ENCODE peak calls at places on chromosomes 16 and 17, in six cellular contexts. One of them, this sample, is unnamed. For H3K4me1 and H3K9me3, the result is how much of the 10 kb centered on the place peaks cover.

GRCh38 chr17:27914382-27914781 is 21.2 kb upstream of the LYRM9 start:
- DNase-seq in heart left ventricle: no peak
- DNase-seq in hepatocyte: no peak
- DNase-seq in tibial artery: no peak
- DNase-seq in neural progenitor cell: no peak
- DNase-seq in fibroblast of lung: no peak
- DNase-seq in this sample: peak

GRCh38 chr16:57258226-57258909 is 13.3 kb downstream of the ARL2BP start:
- DNase-seq in heart left ventricle: peak
- DNase-seq in hepatocyte: no peak
- DNase-seq in tibial artery: no peak
- DNase-seq in neural progenitor cell: no peak
- DNase-seq in fibroblast of lung: no peak
- DNase-seq in this sample: no peak

GRCh38 chr17:31594416-31594815 is 202.9 kb downstream of the RAB11FIP4 start:
- DNase-seq in heart left ventricle: no peak
- DNase-seq in hepatocyte: no peak
- DNase-seq in tibial artery: no peak
- DNase-seq in neural progenitor cell: no peak
- DNase-seq in fibroblast of lung: no peak
- DNase-seq in this sample: no peak

GRCh38 chr16:85564277-85565051 is 48.7 kb upstream of the GSE1 start:
- DNase-seq in heart left ventricle: no peak
- DNase-seq in hepatocyte: no peak
- DNase-seq in tibial artery: no peak
- DNase-seq in neural progenitor cell: no peak
- DNase-seq in fibroblast of lung: no peak
- DNase-seq in this sample: no peak

GRCh38 chr17:16977932-16978331 is 6.0 kb upstream of the TNFRSF13B start:
- DNase-seq in heart left ventricle: no peak
- DNase-seq in hepatocyte: no peak
- DNase-seq in tibial artery: no peak
- DNase-seq in neural progenitor cell: no peak
- DNase-seq in fibroblast of lung: peak
- DNase-seq in this sample: no peak

GRCh38 chr17:77253611-77254051 is 112.9 kb downstream of the SEC14L1 start:
- DNase-seq in heart left ventricle: no peak
- DNase-seq in hepatocyte: peak
- DNase-seq in tibial artery: no peak
- DNase-seq in neural progenitor cell: no peak
- DNase-seq in fibroblast of lung: peak
- DNase-seq in this sample: no peak

GRCh38 chr16:68665501-68665900 is 20.4 kb downstream of the CDH3 start:
- DNase-seq in heart left ventricle: no peak
- DNase-seq in hepatocyte: no peak
- DNase-seq in tibial artery: no peak
- DNase-seq in neural progenitor cell: no peak
- DNase-seq in fibroblast of lung: peak
- DNase-seq in this sample: no peak

GRCh38 chr17:55664287-55664686 is 58.4 kb downstream of the TMEM100 start:
- DNase-seq in heart left ventricle: no peak
- DNase-seq in hepatocyte: no peak
- DNase-seq in tibial artery: no peak
- DNase-seq in neural progenitor cell: no peak
- DNase-seq in fibroblast of lung: no peak
- DNase-seq in this sample: no peak

GRCh38 chr16:88726981-88727380 is 20.7 kb downstream of the CTU2 start:
- DNase-seq in heart left ventricle: no peak
- DNase-seq in hepatocyte: no peak
- DNase-seq in tibial artery: no peak
- DNase-seq in neural progenitor cell: no peak
- DNase-seq in fibroblast of lung: no peak
- DNase-seq in this sample: no peak

GRCh38 chr17:50943575-50943933 is 77.4 kb upstream of the TOB1 start:
- DNase-seq in heart left ventricle: no peak
- DNase-seq in hepatocyte: peak
- DNase-seq in tibial artery: no peak
- DNase-seq in neural progenitor cell: no peak
- DNase-seq in fibroblast of lung: no peak
- DNase-seq in this sample: no peak

GRCh38 chr17:82502207-82502606 is 17.3 kb upstream of the FOXK2 start:
- DNase-seq in heart left ventricle: no peak
- DNase-seq in hepatocyte: no peak
- DNase-seq in tibial artery: no peak
- DNase-seq in neural progenitor cell: no peak
- DNase-seq in fibroblast of lung: no peak
- DNase-seq in this sample: no peak

GRCh38 chr17:10790491-10791401 is 13.2 kb downstream of the TMEM238L start:
- DNase-seq in heart left ventricle: no peak
- DNase-seq in hepatocyte: no peak
- DNase-seq in tibial artery: no peak
- DNase-seq in neural progenitor cell: no peak
- DNase-seq in fibroblast of lung: no peak
- DNase-seq in this sample: no peak

GRCh38 chr17:50471009-50471905 is 2.6 kb upstream of the CHAD start:
- DNase-seq in heart left ventricle: no peak
- DNase-seq in hepatocyte: no peak
- DNase-seq in tibial artery: no peak
- DNase-seq in neural progenitor cell: no peak
- DNase-seq in fibroblast of lung: no peak
- DNase-seq in this sample: no peak

GRCh38 chr17:20116683-20117309 is 107.6 kb downstream of the SPECC1 start:
- DNase-seq in heart left ventricle: peak
- DNase-seq in hepatocyte: peak
- DNase-seq in tibial artery: no peak
- DNase-seq in neural progenitor cell: peak
- DNase-seq in fibroblast of lung: peak
- DNase-seq in this sample: peak

GRCh38 chr17:66855204-66855603 is 20.3 kb downstream of the CACNG5 start:
- DNase-seq in heart left ventricle: no peak
- DNase-seq in hepatocyte: no peak
- DNase-seq in tibial artery: no peak
- DNase-seq in neural progenitor cell: peak
- DNase-seq in fibroblast of lung: no peak
- DNase-seq in this sample: peak

GRCh38 chr17:45230787-45231480 is 9.2 kb downstream of the FMNL1 start:
- DNase-seq in heart left ventricle: peak
- DNase-seq in hepatocyte: no peak
- DNase-seq in tibial artery: no peak
- DNase-seq in neural progenitor cell: no peak
- DNase-seq in fibroblast of lung: peak
- DNase-seq in this sample: no peak

GRCh38 chr17:46850688-46851028 is 725 bp upstream of the WNT9B start:
- DNase-seq in heart left ventricle: no peak
- DNase-seq in hepatocyte: no peak
- DNase-seq in tibial artery: no peak
- DNase-seq in neural progenitor cell: no peak
- DNase-seq in fibroblast of lung: no peak
- DNase-seq in this sample: no peak

GRCh38 chr16:54431041-54431996 is 144.7 kb upstream of the IRX3 start:
- DNase-seq in heart left ventricle: no peak
- DNase-seq in hepatocyte: no peak
- DNase-seq in tibial artery: no peak
- DNase-seq in neural progenitor cell: no peak
- DNase-seq in fibroblast of lung: peak
- DNase-seq in this sample: no peak

GRCh38 chr16:4395055-4395726 is 21.2 kb downstream of the CORO7 start:
- DNase-seq in heart left ventricle: no peak
- DNase-seq in hepatocyte: no peak
- DNase-seq in tibial artery: no peak
- DNase-seq in neural progenitor cell: no peak
- DNase-seq in fibroblast of lung: no peak
- DNase-seq in this sample: no peak

GRCh38 chr17:67544364-67544763 is 167.3 kb downstream of the PITPNC1 start:
- DNase-seq in heart left ventricle: no peak
- DNase-seq in hepatocyte: no peak
- DNase-seq in tibial artery: no peak
- DNase-seq in neural progenitor cell: no peak
- DNase-seq in fibroblast of lung: no peak
- DNase-seq in this sample: no peak

GRCh38 chr16:84042879-84043485 is 387 bp upstream of the SLC38A8 start:
- DNase-seq in heart left ventricle: no peak
- DNase-seq in hepatocyte: peak
- DNase-seq in tibial artery: no peak
- DNase-seq in neural progenitor cell: peak
- DNase-seq in fibroblast of lung: no peak
- DNase-seq in this sample: peak

GRCh38 chr17:40551091-40551873 is 14.0 kb downstream of the CCR7 start:
- DNase-seq in heart left ventricle: peak
- DNase-seq in hepatocyte: peak
- DNase-seq in tibial artery: peak
- DNase-seq in neural progenitor cell: no peak
- DNase-seq in fibroblast of lung: peak
- DNase-seq in this sample: peak

GRCh38 chr17:59487161-59487873 is 78.1 kb upstream of the DHX40 start:
- DNase-seq in heart left ventricle: no peak
- DNase-seq in hepatocyte: no peak
- DNase-seq in tibial artery: no peak
- DNase-seq in neural progenitor cell: no peak
- DNase-seq in fibroblast of lung: no peak
- DNase-seq in this sample: no peak

GRCh38 chr17:43662432-43663141 is 865 bp upstream of the MEOX1 start:
- DNase-seq in heart left ventricle: no peak
- DNase-seq in hepatocyte: no peak
- DNase-seq in tibial artery: no peak
- DNase-seq in neural progenitor cell: no peak
- DNase-seq in fibroblast of lung: peak
- DNase-seq in this sample: peak

GRCh38 chr16:4521971-4522623 is 16.5 kb downstream of the CDIP1 start:
- DNase-seq in heart left ventricle: peak
- DNase-seq in hepatocyte: peak
- DNase-seq in tibial artery: no peak
- DNase-seq in neural progenitor cell: peak
- DNase-seq in fibroblast of lung: no peak
- DNase-seq in this sample: no peak

GRCh38 chr17:75822119-75822799 is 21.9 kb downstream of the UNC13D start:
- DNase-seq in heart left ventricle: no peak
- DNase-seq in hepatocyte: no peak
- DNase-seq in tibial artery: no peak
- DNase-seq in neural progenitor cell: no peak
- DNase-seq in fibroblast of lung: no peak
- DNase-seq in this sample: peak

GRCh38 chr16:82650804-82651203 is 24.0 kb downstream of the CDH13 start:
- DNase-seq in heart left ventricle: no peak
- DNase-seq in hepatocyte: no peak
- DNase-seq in tibial artery: no peak
- DNase-seq in neural progenitor cell: no peak
- DNase-seq in fibroblast of lung: no peak
- DNase-seq in this sample: no peak
- H3K4me1 ChIP-seq in heart left ventricle: under half
- H3K4me1 ChIP-seq in hepatocyte: under half
- H3K4me1 ChIP-seq in tibial artery: under half
- H3K4me1 ChIP-seq in neural progenitor cell: under half
- H3K4me1 ChIP-seq in fibroblast of lung: under half
- H3K4me1 ChIP-seq in this sample: half or more

GRCh38 chr17:58085039-58085715 is 2.0 kb downstream of the DYNLL2 start:
- DNase-seq in heart left ventricle: no peak
- DNase-seq in hepatocyte: no peak
- DNase-seq in tibial artery: no peak
- DNase-seq in neural progenitor cell: no peak
- DNase-seq in fibroblast of lung: no peak
- DNase-seq in this sample: no peak

GRCh38 chr17:58083491-58084316 is 485 bp downstream of the DYNLL2 start:
- DNase-seq in heart left ventricle: peak
- DNase-seq in hepatocyte: peak
- DNase-seq in tibial artery: peak
- DNase-seq in neural progenitor cell: peak
- DNase-seq in fibroblast of lung: peak
- DNase-seq in this sample: no peak

GRCh38 chr17:58082341-58082869 is 814 bp upstream of the DYNLL2 start:
- DNase-seq in heart left ventricle: no peak
- DNase-seq in hepatocyte: no peak
- DNase-seq in tibial artery: no peak
- DNase-seq in neural progenitor cell: peak
- DNase-seq in fibroblast of lung: no peak
- DNase-seq in this sample: no peak

GRCh38 chr17:58082870-58083490 is at the start of gene DYNLL2:
- DNase-seq in heart left ventricle: peak
- DNase-seq in hepatocyte: peak
- DNase-seq in tibial artery: peak
- DNase-seq in neural progenitor cell: peak
- DNase-seq in fibroblast of lung: peak
- DNase-seq in this sample: peak

GRCh38 chr17:58084317-58084981 is 1.2 kb downstream of the DYNLL2 start:
- DNase-seq in heart left ventricle: no peak
- DNase-seq in hepatocyte: peak
- DNase-seq in tibial artery: peak
- DNase-seq in neural progenitor cell: peak
- DNase-seq in fibroblast of lung: peak
- DNase-seq in this sample: peak
- TF ChIP-seq CTCF in heart left ventricle: peak
- TF ChIP-seq CTCF in hepatocyte: peak
- TF ChIP-seq CTCF in tibial artery: no peak
- TF ChIP-seq CTCF in neural progenitor cell: peak
- TF ChIP-seq CTCF in fibroblast of lung: no peak
- TF ChIP-seq CTCF in this sample: peak

GRCh38 chr17:69967910-69968411 is 107.1 kb upstream of the KCNJ16 start:
- DNase-seq in heart left ventricle: no peak
- DNase-seq in hepatocyte: no peak
- DNase-seq in tibial artery: no peak
- DNase-seq in neural progenitor cell: no peak
- DNase-seq in fibroblast of lung: peak
- DNase-seq in this sample: no peak

GRCh38 chr17:69972251-69972650 is 102.8 kb upstream of the KCNJ16 start:
- DNase-seq in heart left ventricle: no peak
- DNase-seq in hepatocyte: no peak
- DNase-seq in tibial artery: no peak
- DNase-seq in neural progenitor cell: no peak
- DNase-seq in fibroblast of lung: peak
- DNase-seq in this sample: no peak

GRCh38 chr17:69975808-69976207 is 99.2 kb upstream of the KCNJ16 start:
- DNase-seq in heart left ventricle: no peak
- DNase-seq in hepatocyte: no peak
- DNase-seq in tibial artery: no peak
- DNase-seq in neural progenitor cell: no peak
- DNase-seq in fibroblast of lung: no peak
- DNase-seq in this sample: no peak

DNA sequence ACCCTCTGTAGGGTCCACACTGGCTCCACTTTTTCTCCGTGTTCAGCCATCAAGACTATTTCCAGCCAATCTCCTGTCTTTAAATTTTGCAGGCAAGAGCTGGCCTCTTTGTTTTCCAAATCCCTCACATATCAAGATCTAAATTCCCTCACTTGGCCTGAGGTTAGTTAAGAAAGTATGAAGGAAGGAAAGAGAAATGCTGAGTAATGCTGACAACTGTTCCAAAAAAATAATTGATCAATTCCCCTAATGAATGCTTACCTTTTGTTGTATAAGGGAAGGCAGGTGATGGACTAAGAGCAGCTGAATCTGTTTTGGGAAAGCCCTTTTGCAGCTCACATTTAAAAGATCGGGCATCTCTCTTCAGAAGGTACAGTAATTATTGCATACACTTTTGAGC is 105.1 kb upstream of the KCNJ16 start:
- DNase-seq in heart left ventricle: no peak
- DNase-seq in hepatocyte: no peak
- DNase-seq in tibial artery: no peak
- DNase-seq in neural progenitor cell: no peak
- DNase-seq in fibroblast of lung: peak
- DNase-seq in this sample: no peak
- H3K9me3 ChIP-seq in heart left ventricle: under half
- H3K9me3 ChIP-seq in hepatocyte: under half
- H3K9me3 ChIP-seq in tibial artery: under half
- H3K9me3 ChIP-seq in neural progenitor cell: under half
- H3K9me3 ChIP-seq in fibroblast of lung: under half
- H3K9me3 ChIP-seq in this sample: under half

GRCh38 chr16:15967223-15967546 is 17.8 kb downstream of the ABCC1 start:
- DNase-seq in heart left ventricle: no peak
- DNase-seq in hepatocyte: no peak
- DNase-seq in tibial artery: no peak
- DNase-seq in neural progenitor cell: no peak
- DNase-seq in fibroblast of lung: peak
- DNase-seq in this sample: no peak
- H3K4me1 ChIP-seq in heart left ventricle: under half
- H3K4me1 ChIP-seq in hepatocyte: under half
- H3K4me1 ChIP-seq in tibial artery: under half
- H3K4me1 ChIP-seq in neural progenitor cell: under half
- H3K4me1 ChIP-seq in fibroblast of lung: under half
- H3K4me1 ChIP-seq in this sample: under half

This sample was measured in Caco-2.